ENCODE peak calls at places on chromosomes 12 and 14, in five cellular contexts. W is HFF-Myc, S is uterus, T is fibroblast of the aortic adventitia, U is astrocyte of the spinal cord. A is an unnamed sample.

GRCh38 chr12:113208041-113208934 is 13.0 kb upstream of the TPCN1 start:
- DNase-seq in W (peak; percentile 72), S (no peak), T (no peak), U (peak; percentile 34), A (peak; percentile 75)

GRCh38 chr12:5923043-5923605 is 21.9 kb downstream of the ANO2 start:
- DNase-seq in W (no peak), S (no peak), T (no peak), U (no peak), A (no peak)

GRCh38 chr12:12349711-12350665 is at the start of gene MANSC1:
- DNase-seq in W (no peak), S (peak; percentile 64), T (peak; percentile 34), U (no peak), A (peak; percentile 84)

GRCh38 chr12:52691076-52691764 is 11.0 kb upstream of the KRT1 start:
- DNase-seq in W (no peak), S (no peak), T (no peak), U (no peak), A (no peak)

GRCh38 chr14:34920339-34920738 is 45.2 kb upstream of the BAZ1A start:
- DNase-seq in W (peak; percentile 3), S (no peak), T (no peak), U (no peak), A (no peak)

GRCh38 chr14:96039633-96040311 is 610 bp downstream of the C14orf132 start:
- DNase-seq in W (no peak), S (peak; percentile 37), T (peak; percentile 43), U (peak; percentile 43), A (peak; percentile 27)

GRCh38 chr12:115752151-115752550 is 525.3 kb downstream of the MED13L start:
- DNase-seq in W (no peak), S (no peak), T (peak; percentile 60), U (peak; percentile 55), A (no peak)

GRCh38 chr14:74525361-74525851 is 31.8 kb downstream of the ISCA2 start:
- DNase-seq in W (no peak), S (no peak), T (no peak), U (no peak), A (no peak)

GRCh38 chr12:121314441-121314840 is 17.9 kb upstream of the CAMKK2 start:
- DNase-seq in W (no peak), S (no peak), T (no peak), U (no peak), A (no peak)

GRCh38 chr12:106581543-106582263 is 1.1 kb upstream of the RFX4 start:
- DNase-seq in W (no peak), S (no peak), T (no peak), U (no peak), A (peak; percentile 66)

GRCh38 chr12:132638541-132639408 is 20.2 kb downstream of the P2RX2 start:
- DNase-seq in W (no peak), S (peak; percentile 58), T (peak; percentile 60), U (peak; percentile 51), A (no peak)

GRCh38 chr14:38137005-38137404 is 70.7 kb upstream of the SSTR1 start:
- DNase-seq in W (no peak), S (no peak), T (no peak), U (peak; percentile 40), A (no peak)

GRCh38 chr14:94673781-94674231 is 61.6 kb downstream of the SERPINA3 start:
- DNase-seq in W (no peak), S (no peak), T (no peak), U (peak; percentile 55), A (no peak)

GRCh38 chr12:74401966-74402365 is 135.7 kb upstream of the ATXN7L3B start:
- DNase-seq in W (no peak), S (no peak), T (no peak), U (no peak), A (no peak)

GRCh38 chr12:131826064-131826928 is 1.9 kb upstream of the MMP17 start:
- DNase-seq in W (no peak), S (no peak), T (no peak), U (no peak), A (peak; percentile 25)

GRCh38 chr12:110565919-110566871 is 16.9 kb downstream of the PPTC7 start:
- DNase-seq in W (no peak), S (no peak), T (no peak), U (no peak), A (no peak)

GRCh38 chr12:27523305-27523641 is 733 bp upstream of the PPFIBP1 start:
- DNase-seq in W (no peak), S (no peak), T (no peak), U (no peak), A (no peak)

GRCh38 chr12:57852195-57852594 is 5.7 kb upstream of the CTDSP2 start:
- DNase-seq in W (no peak), S (no peak), T (no peak), U (no peak), A (peak; percentile 73)
- H3K4me3 ChIP-seq in W (no peak overlapping the region), S (peak overlapping the region; percentile 26), T (no peak overlapping the region), U (peak overlapping the region; percentile 25), A (peak overlapping the region; percentile 21)

GRCh38 chr14:105014631-105015030 is 6.3 kb downstream of the CDCA4 start:
- DNase-seq in W (no peak), S (no peak), T (no peak), U (no peak), A (no peak)
- H3K4me3 ChIP-seq in W (no peak overlapping the region), S (no peak overlapping the region), T (no peak overlapping the region), U (no peak overlapping the region), A (no peak overlapping the region)

GRCh38 chr14:61125314-61126082 is 144.5 kb downstream of the SLC38A6 start:
- DNase-seq in W (no peak), S (no peak), T (no peak), U (no peak), A (no peak)
- H3K4me3 ChIP-seq in W (no peak overlapping the region), S (no peak overlapping the region), T (no peak overlapping the region), U (no peak overlapping the region), A (no peak overlapping the region)

GRCh38 chr12:127455347-127456265 is 811.4 kb upstream of the TMEM132C start:
- DNase-seq in W (no peak), S (no peak), T (no peak), U (no peak), A (no peak)
- H3K4me3 ChIP-seq in W (no peak overlapping the region), S (no peak overlapping the region), T (peak overlapping the region; percentile 37), U (peak overlapping the region; percentile 14), A (peak overlapping the region; percentile 23)

DNA sequence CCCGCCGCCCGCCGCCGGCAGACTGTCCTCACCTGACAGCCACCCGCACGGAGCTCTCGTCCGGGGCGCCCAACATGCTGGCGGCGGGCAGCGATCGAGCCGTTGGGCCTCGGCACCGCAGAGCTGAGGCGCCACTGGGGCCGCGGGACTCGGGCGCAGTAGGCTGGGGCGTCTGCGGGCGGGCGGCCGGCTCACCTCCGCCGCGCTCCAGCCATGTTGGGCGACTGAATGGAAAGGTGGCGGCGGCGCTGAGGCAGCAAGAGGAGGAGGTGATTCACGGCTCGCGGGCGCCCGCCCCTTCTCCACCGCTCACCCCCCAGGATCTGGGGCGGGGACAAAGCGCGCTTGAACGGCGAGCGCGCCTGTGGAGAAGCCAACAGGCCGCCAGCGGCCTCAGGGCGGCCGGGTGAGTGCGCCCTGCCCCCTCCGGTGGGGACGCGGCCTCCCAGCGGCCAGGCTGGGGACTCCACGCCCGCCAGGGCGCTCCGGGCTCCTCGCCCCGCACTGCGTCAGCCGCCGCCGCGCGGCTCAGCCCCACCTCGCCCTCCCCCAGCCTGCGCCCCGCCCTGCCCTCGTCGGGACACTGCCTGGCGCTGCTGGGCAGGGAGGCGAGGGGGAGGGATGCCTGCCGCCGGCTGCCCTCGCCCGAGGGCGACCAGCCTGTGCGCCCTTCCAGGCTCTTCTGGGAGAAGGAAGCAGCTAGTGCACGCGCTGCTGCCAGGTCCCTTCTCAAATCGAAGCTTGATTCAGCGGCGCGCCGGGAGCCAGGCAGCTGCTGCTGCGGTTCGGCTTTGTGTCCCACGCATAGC is at the start of gene KIF21A:
- DNase-seq in W (peak; percentile 35), S (peak; percentile 90), T (peak; percentile 84), U (peak; percentile 93), A (peak; percentile 93)
- H3K4me3 ChIP-seq in W (peak within 1 kb of the TSS; percentile 58), S (peak within 1 kb of the TSS; percentile 54), T (peak within 1 kb of the TSS; percentile 78), U (peak within 1 kb of the TSS; percentile 64), A (peak within 1 kb of the TSS; percentile 82)

A was measured in right cardiac atrium.